ENCODE peak calls at places on chromosomes 2 and 18, in six cellular contexts. Q, N, K, O, P and J are unnamed samples.

GRCh38 chr2:207390302-207391095 is 139.3 kb upstream of the CREB1 start:
- DNase-seq in Q (no peak), N (no peak), K (no peak), O (no peak), P (no peak), J (no peak)

GRCh38 chr2:151097930-151098329 is 163.7 kb downstream of the RBM43 start:
- DNase-seq in Q (no peak), N (no peak), K (no peak), O (no peak), P (no peak), J (no peak)

GRCh38 chr2:28624798-28625701 is 126.6 kb upstream of the PPP1CB start:
- DNase-seq in Q (peak), N (no peak), K (peak), O (peak), P (no peak), J (no peak)

GRCh38 chr18:70263336-70263735 is 25.5 kb upstream of the SOCS6 start:
- DNase-seq in Q (no peak), N (no peak), K (no peak), O (no peak), P (no peak), J (no peak)

GRCh38 chr2:205680067-205680466 is 2.2 kb upstream of the NRP2 start:
- DNase-seq in Q (peak), N (peak), K (no peak), O (no peak), P (peak), J (peak)

GRCh38 chr2:18479901-18480369 is 80.5 kb downstream of the RDH14 start:
- DNase-seq in Q (peak), N (no peak), K (no peak), O (no peak), P (no peak), J (no peak)

GRCh38 chr2:220163486-220163885 is 536.1 kb downstream of the SLC4A3 start:
- DNase-seq in Q (no peak), N (no peak), K (no peak), O (no peak), P (no peak), J (no peak)

GRCh38 chr2:124153713-124154112 is 128.6 kb downstream of the CNTNAP5 start:
- DNase-seq in Q (no peak), N (no peak), K (no peak), O (no peak), P (no peak), J (no peak)

GRCh38 chr2:26172189-26172865 is 561 bp upstream of the GAREM2 start:
- DNase-seq in Q (peak), N (peak), K (no peak), O (no peak), P (no peak), J (no peak)

GRCh38 chr18:49678440-49678839 is 116.6 kb downstream of the LIPG start:
- DNase-seq in Q (no peak), N (no peak), K (no peak), O (no peak), P (peak), J (no peak)

GRCh38 chr18:49682301-49683190 is 120.7 kb downstream of the LIPG start:
- DNase-seq in Q (no peak), N (no peak), K (no peak), O (no peak), P (no peak), J (peak)

GRCh38 chr18:49685231-49685942 is 123.5 kb downstream of the LIPG start:
- DNase-seq in Q (no peak), N (no peak), K (no peak), O (no peak), P (no peak), J (no peak)

GRCh38 chr18:49677762-49678398 is 116.0 kb downstream of the LIPG start:
- DNase-seq in Q (no peak), N (no peak), K (no peak), O (peak), P (peak), J (no peak)

DNA sequence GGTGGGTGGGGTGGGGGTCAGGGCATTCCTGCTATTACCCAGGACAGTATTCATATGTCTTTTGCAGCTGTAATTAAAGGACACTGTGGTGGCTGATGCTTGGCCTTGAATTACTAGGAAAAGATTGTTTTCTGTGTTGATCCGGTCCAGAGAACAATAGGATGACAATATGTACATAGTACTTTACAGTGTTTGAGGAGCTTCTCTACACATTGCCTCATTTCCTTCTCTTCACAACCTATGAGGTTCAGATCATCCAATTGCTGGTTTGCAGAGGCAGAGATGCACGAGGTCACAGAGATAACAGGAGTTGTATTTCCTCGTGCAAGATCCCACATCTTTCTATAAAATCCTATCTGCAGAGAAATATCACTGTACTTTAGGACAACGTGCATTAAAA is 119.5 kb downstream of the LIPG start:
- DNase-seq in Q (no peak), N (no peak), K (no peak), O (no peak), P (no peak), J (no peak)
- TF ChIP-seq CTCF in Q (no peak), N (no peak), K (no peak), O (no peak), P (no peak), J (no peak)

DNA sequence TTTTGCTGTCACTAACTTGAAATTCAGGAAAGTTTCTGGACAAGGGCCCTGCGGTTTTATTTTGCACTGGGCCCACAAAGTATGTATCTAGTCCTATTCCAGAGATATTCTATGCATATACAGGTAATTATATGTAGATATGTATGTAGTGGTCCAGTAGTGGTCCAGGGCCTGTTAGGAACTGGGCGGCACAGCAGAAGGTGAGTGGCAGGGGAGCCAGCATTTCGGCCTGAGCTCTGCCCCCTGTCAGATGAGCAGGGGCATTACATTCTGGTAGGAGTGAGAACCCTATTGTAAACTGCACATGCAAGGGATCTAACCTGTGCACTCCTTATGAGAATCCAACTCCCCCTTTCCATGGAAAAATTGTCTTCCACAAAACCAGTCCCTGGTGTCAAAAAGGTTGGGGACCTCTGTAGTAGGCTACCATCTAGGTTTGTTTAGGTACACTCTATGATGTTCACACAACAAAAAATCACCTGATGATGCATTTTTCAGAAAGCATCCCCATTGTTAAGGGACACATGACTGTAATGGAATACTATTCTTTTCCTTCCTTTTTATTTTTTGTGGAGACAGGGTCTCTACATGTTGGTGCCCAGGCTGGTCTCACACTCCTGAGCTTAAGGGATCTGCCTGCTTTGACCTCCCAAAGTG is 2.8 kb upstream of the PPP4R3B start:
- DNase-seq in Q (no peak), N (no peak), K (no peak), O (no peak), P (no peak), J (peak)
- TF ChIP-seq CTCF in Q (peak), N (no peak), K (peak), O (peak), P (peak), J (peak)

GRCh38 chr2:148640767-148641166 is 3.8 kb upstream of the EPC2 start:
- DNase-seq in Q (no peak), N (no peak), K (no peak), O (no peak), P (no peak), J (peak)
- TF ChIP-seq CTCF in Q (peak), N (no peak), K (no peak), O (no peak), P (no peak), J (peak)

GRCh38 chr2:119366161-119366648 is 429 bp downstream of the C2orf76 start:
- DNase-seq in Q (peak), N (no peak), K (no peak), O (no peak), P (no peak), J (no peak)

GRCh38 chr2:119365436-119365835 is 1.2 kb downstream of the C2orf76 start:
- DNase-seq in Q (no peak), N (no peak), K (no peak), O (no peak), P (no peak), J (no peak)

GRCh38 chr2:119364798-119365197 is 1.8 kb downstream of the C2orf76 start:
- DNase-seq in Q (no peak), N (no peak), K (no peak), O (no peak), P (no peak), J (no peak)

GRCh38 chr2:119367472-119368099 is 809 bp downstream of the DBI start:
- DNase-seq in Q (peak), N (peak), K (peak), O (peak), P (peak), J (peak)

DNA sequence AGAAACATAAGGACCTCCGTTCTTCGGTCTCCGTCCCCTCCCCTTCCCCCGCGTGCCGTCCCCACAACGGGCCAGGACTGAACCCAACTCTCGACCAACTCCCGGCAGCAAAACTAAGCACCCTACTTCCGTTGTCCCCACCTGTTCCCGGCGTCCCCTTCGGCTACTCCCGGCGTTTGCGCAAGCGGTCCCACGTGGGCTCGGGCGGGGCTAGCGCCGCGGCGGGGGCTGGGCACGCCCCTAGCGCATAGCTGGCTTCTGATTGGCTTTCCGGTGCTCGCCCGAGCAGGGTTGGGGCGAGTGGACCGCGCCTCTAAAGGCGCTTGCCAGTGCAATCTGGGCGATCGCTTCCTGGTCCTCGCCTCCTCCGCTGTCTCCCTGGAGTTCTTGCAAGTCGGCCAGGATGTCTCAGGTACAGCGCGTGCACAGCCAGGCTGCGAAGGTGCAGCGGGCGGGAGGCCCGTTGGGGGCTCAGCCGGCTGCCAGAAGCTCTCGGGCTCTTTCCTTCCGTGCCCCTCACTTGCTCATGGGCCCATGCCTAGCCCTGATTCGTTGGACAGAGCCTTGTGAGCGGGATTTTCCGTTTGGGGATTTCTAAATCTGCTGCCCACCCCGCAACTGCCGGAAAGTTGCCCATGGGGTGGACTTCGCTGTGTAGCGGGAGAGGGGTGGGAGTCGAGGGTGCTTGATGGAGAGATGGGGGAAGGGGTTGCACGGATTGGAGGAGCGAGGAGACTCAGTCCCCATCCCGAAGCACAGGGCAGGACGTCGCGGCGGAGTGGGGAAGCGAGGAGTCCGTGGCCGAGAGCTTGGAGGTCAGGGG is at the start of the genes C2orf76 and DBI:
- DNase-seq in Q (peak), N (peak), K (peak), O (peak), P (peak), J (peak)
- TF ChIP-seq CTCF in Q (no peak), N (no peak), K (no peak), O (no peak), P (no peak), J (no peak)

GRCh38 chr2:101361079-101361478 is 26.2 kb downstream of the CREG2 start:
- DNase-seq in Q (no peak), N (no peak), K (no peak), O (no peak), P (no peak), J (no peak)
- TF ChIP-seq CTCF in Q (no peak), N (no peak), K (no peak), O (no peak), P (no peak), J (no peak)

DNA sequence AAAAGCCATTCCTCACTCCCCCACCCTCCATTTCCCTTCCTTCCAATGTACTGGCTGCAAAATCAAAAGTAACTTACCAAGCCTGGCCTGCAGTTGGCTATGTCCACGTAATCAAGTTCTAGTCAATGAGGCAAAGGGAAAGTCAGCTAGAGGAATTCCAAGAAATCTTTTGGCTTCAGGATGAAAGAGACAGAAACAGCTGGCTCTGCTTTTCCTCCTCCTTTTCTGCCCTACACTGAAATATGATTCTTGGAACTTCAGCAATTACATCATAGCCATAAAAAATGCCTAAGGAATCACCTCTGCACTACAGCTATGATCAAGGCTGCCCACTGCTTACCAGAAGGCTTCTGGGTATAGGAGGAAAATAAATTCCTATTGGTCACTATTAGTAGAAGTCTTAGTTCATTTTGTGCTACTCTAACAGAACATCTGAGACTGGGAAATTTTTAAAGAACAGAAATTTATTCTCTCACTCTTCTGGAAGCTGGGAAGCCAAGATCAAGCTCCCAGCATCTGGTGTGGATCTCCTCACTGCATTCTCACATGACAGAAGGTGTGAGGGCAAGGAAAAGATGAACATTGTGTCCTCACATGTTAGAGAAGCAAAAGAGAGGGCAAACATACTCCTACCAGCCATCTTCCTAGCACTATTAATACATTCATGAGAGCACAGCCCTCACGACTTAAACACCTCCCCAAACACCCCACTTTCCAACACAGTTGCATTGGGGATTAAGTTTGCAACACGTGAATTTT is 219.9 kb downstream of the TMX3 start:
- DNase-seq in Q (peak), N (no peak), K (no peak), O (no peak), P (no peak), J (no peak)
- TF ChIP-seq CTCF in Q (no peak), N (no peak), K (no peak), O (no peak), P (no peak), J (no peak)

DNA sequence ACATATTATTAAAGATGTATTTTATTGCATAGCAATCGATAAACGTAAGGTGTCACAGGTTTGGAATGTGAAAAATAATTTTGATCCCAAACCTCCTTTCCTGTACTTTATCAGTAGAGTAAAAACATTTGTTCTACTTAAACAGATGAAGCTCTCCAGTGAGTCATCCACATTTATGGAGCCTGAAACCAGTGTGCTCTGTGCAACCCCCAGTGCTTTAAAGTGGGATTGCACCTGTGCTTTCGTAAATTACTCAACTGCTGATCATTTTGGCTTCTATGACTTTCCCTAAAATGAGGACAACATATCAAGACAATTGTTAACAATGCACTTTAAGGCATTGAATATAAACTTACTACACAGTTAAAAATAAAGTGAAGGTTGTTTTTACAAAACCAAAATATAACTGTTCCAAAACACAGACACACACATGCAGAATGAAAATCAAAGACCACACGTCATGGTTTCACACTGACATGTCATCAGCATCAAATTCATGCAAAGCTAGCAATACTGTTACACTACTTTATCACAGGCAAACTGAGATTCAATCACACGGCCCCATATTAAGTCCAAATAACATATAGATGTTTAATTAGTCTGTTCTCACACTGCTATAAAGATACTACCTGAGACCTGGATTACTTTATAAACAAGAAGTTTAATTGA is 9.7 kb downstream of the TMEM18 start:
- DNase-seq in Q (peak), N (no peak), K (no peak), O (no peak), P (no peak), J (peak)
- TF ChIP-seq CTCF in Q (peak), N (peak), K (no peak), O (peak), P (peak), J (peak)